ENCODE peak calls at places on chromosomes 11 and 22, in five cellular contexts. P, U, X, L and W are unnamed samples.

GRCh38 chr11:30017467-30017895 is 651 bp upstream of the KCNA4 start:
- DNase-seq in P (no peak), U (no peak), X (no peak), L (no peak), W (no peak)

GRCh38 chr22:19886605-19887250 is 32.1 kb upstream of the GNB1L start:
- DNase-seq in P (no peak), U (no peak), X (no peak), L (no peak), W (no peak)

GRCh38 chr22:29315286-29316195 is at the start of gene RASL10A:
- DNase-seq in P (no peak), U (peak; percentile 72), X (no peak), L (no peak), W (no peak)

GRCh38 chr11:19656140-19656541 is 56.5 kb upstream of the NAV2 start:
- DNase-seq in P (no peak), U (no peak), X (no peak), L (no peak), W (no peak)

GRCh38 chr11:121741954-121742361 is 289.2 kb upstream of the SORL1-AS1 start:
- DNase-seq in P (peak; percentile 18), U (no peak), X (no peak), L (no peak), W (no peak)

GRCh38 chr11:8252388-8252787 is 11.3 kb downstream of the LMO1 start:
- DNase-seq in P (peak; percentile 25), U (no peak), X (no peak), L (no peak), W (no peak)

GRCh38 chr11:130403301-130403804 is 25.1 kb downstream of the ADAMTS8 start:
- DNase-seq in P (no peak), U (no peak), X (no peak), L (no peak), W (peak; percentile 58)

GRCh38 chr11:27429740-27430451 is 42.7 kb downstream of the LGR4 start:
- DNase-seq in P (no peak), U (peak; percentile 97), X (no peak), L (no peak), W (no peak)

GRCh38 chr11:11577246-11577855 is 44.5 kb downstream of the GALNT18 start:
- DNase-seq in P (no peak), U (no peak), X (no peak), L (no peak), W (peak; percentile 28)

GRCh38 chr11:27440090-27440489 is 32.5 kb downstream of the LGR4 start:
- DNase-seq in P (no peak), U (peak; percentile 59), X (no peak), L (no peak), W (no peak)

GRCh38 chr11:2272241-2272945 is 2.0 kb upstream of the ASCL2 start:
- DNase-seq in P (no peak), U (no peak), X (no peak), L (no peak), W (no peak)

GRCh38 chr11:26842883-26843282 is 121.0 kb upstream of the SLC5A12 start:
- DNase-seq in P (no peak), U (no peak), X (no peak), L (no peak), W (no peak)

GRCh38 chr11:132056689-132057088 is 686.3 kb downstream of the NTM start:
- DNase-seq in P (no peak), U (peak; percentile 29), X (no peak), L (no peak), W (peak; percentile 66)

GRCh38 chr22:42500164-42500835 is 19.3 kb downstream of the RRP7A start:
- DNase-seq in P (peak; percentile 77), U (no peak), X (no peak), L (peak; percentile 77), W (peak; percentile 71)

GRCh38 chr11:68841718-68842426 is at the start of gene CPT1A:
- DNase-seq in P (peak; percentile 63), U (peak; percentile 65), X (peak; percentile 85), L (no peak), W (peak; percentile 50)

GRCh38 chr11:74577624-74578396 is 14.6 kb upstream of the POLD3 start:
- DNase-seq in P (no peak), U (peak; percentile 95), X (peak; percentile 83), L (no peak), W (no peak)

GRCh38 chr22:43481528-43482309 is 69.9 kb downstream of the MPPED1 start:
- DNase-seq in P (no peak), U (peak; percentile 54), X (peak; percentile 23), L (no peak), W (no peak)

GRCh38 chr22:27919943-27920755 is 1.1 kb upstream of the PITPNB start:
- DNase-seq in P (peak; percentile 67), U (peak; percentile 75), X (no peak), L (peak; percentile 29), W (peak; percentile 50)

GRCh38 chr11:118662401-118663271 is 16.8 kb downstream of the TREH start:
- DNase-seq in P (no peak), U (peak; percentile 11), X (no peak), L (no peak), W (no peak)

GRCh38 chr11:128924109-128924508 is 18.6 kb downstream of the TP53AIP1 start:
- DNase-seq in P (no peak), U (no peak), X (no peak), L (no peak), W (no peak)

GRCh38 chr22:37145415-37146385 is 4.0 kb downstream of the IL2RB start:
- DNase-seq in P (no peak), U (peak; percentile 57), X (no peak), L (no peak), W (no peak)

GRCh38 chr11:85886089-85887056 is 31.2 kb downstream of the CCDC83 start:
- DNase-seq in P (no peak), U (no peak), X (no peak), L (no peak), W (no peak)

GRCh38 chr22:27124336-27125023 is 467.1 kb downstream of the MIAT start:
- DNase-seq in P (peak; percentile 34), U (no peak), X (no peak), L (no peak), W (no peak)

GRCh38 chr11:64204464-64204989 is 2.0 kb upstream of the FERMT3 start:
- DNase-seq in P (peak; percentile 88), U (peak; percentile 95), X (peak; percentile 72), L (no peak), W (peak; percentile 85)

GRCh38 chr11:83599066-83599465 is 312.9 kb upstream of the CCDC90B start:
- DNase-seq in P (no peak), U (no peak), X (no peak), L (no peak), W (no peak)

GRCh38 chr11:108890482-108891092 is 225.7 kb downstream of the DDX10 start:
- DNase-seq in P (no peak), U (peak; percentile 77), X (no peak), L (no peak), W (no peak)